ENCODE peak calls at places on chromosomes 2 and 18, in six cellular contexts. One of them, this sample, is unnamed.

GRCh38 chr2:85741811-85742507 is 11.8 kb upstream of the ATOH8 start:
- DNase-seq in anterior cingulate cortex: peak; percentile 80
- DNase-seq in Daoy: peak; percentile 73
- DNase-seq in CD8-positive, alpha-beta T cell: no peak
- DNase-seq in DMS153: peak; percentile 33
- DNase-seq in OCI-LY7: no peak
- DNase-seq in this sample: peak; percentile 66

GRCh38 chr2:179226203-179226960 is 38.2 kb downstream of the SESTD1 start:
- DNase-seq in OCI-LY7: no peak
- DNase-seq in CD8-positive, alpha-beta T cell: no peak
- DNase-seq in anterior cingulate cortex: no peak
- DNase-seq in Daoy: no peak
- DNase-seq in DMS153: peak; percentile 47
- DNase-seq in this sample: no peak

GRCh38 chr18:46388295-46388694 is 268.7 kb downstream of the LOXHD1 start:
- DNase-seq in DMS153: no peak
- DNase-seq in anterior cingulate cortex: no peak
- DNase-seq in Daoy: no peak
- DNase-seq in CD8-positive, alpha-beta T cell: no peak
- DNase-seq in OCI-LY7: no peak
- DNase-seq in this sample: no peak

GRCh38 chr18:78160961-78161656 is 818.5 kb upstream of the SALL3 start:
- DNase-seq in anterior cingulate cortex: no peak
- DNase-seq in DMS153: no peak
- DNase-seq in Daoy: peak; percentile 55
- DNase-seq in OCI-LY7: no peak
- DNase-seq in CD8-positive, alpha-beta T cell: no peak
- DNase-seq in this sample: no peak

GRCh38 chr2:113240150-113240914 is 38.4 kb downstream of the PAX8 start:
- DNase-seq in anterior cingulate cortex: peak; percentile 58
- DNase-seq in CD8-positive, alpha-beta T cell: no peak
- DNase-seq in Daoy: peak; percentile 81
- DNase-seq in DMS153: peak; percentile 56
- DNase-seq in OCI-LY7: no peak
- DNase-seq in this sample: peak; percentile 55

GRCh38 chr2:146978891-146979555 is 865.8 kb upstream of the ACVR2A start:
- DNase-seq in DMS153: no peak
- DNase-seq in Daoy: no peak
- DNase-seq in anterior cingulate cortex: no peak
- DNase-seq in CD8-positive, alpha-beta T cell: no peak
- DNase-seq in OCI-LY7: no peak
- DNase-seq in this sample: no peak

GRCh38 chr2:165825041-165825440 is 31.0 kb upstream of the GALNT3 start:
- DNase-seq in OCI-LY7: no peak
- DNase-seq in Daoy: peak; percentile 37
- DNase-seq in DMS153: peak; percentile 81
- DNase-seq in anterior cingulate cortex: no peak
- DNase-seq in CD8-positive, alpha-beta T cell: no peak
- DNase-seq in this sample: no peak

GRCh38 chr2:177332041-177332991 is 60.3 kb upstream of the AGPS start:
- DNase-seq in DMS153: peak; percentile 46
- DNase-seq in OCI-LY7: peak; percentile 74
- DNase-seq in anterior cingulate cortex: peak; percentile 4
- DNase-seq in CD8-positive, alpha-beta T cell: no peak
- DNase-seq in Daoy: peak; percentile 46
- DNase-seq in this sample: no peak

GRCh38 chr2:74333175-74333574 is 10.0 kb downstream of the SLC4A5 start:
- DNase-seq in OCI-LY7: peak; percentile 36
- DNase-seq in anterior cingulate cortex: no peak
- DNase-seq in CD8-positive, alpha-beta T cell: no peak
- DNase-seq in Daoy: peak; percentile 11
- DNase-seq in DMS153: no peak
- DNase-seq in this sample: no peak

GRCh38 chr18:75374466-75374865 is 53.0 kb downstream of the SMIM21 start:
- DNase-seq in DMS153: no peak
- DNase-seq in Daoy: no peak
- DNase-seq in OCI-LY7: no peak
- DNase-seq in CD8-positive, alpha-beta T cell: no peak
- DNase-seq in anterior cingulate cortex: no peak
- DNase-seq in this sample: no peak

GRCh38 chr18:69216390-69216789 is 184.3 kb upstream of the DOK6 start:
- DNase-seq in Daoy: no peak
- DNase-seq in DMS153: no peak
- DNase-seq in OCI-LY7: no peak
- DNase-seq in anterior cingulate cortex: no peak
- DNase-seq in CD8-positive, alpha-beta T cell: no peak
- DNase-seq in this sample: no peak

GRCh38 chr2:212777020-212777491 is 238.5 kb upstream of the ERBB4 start:
- DNase-seq in Daoy: peak; percentile 3
- DNase-seq in OCI-LY7: peak; percentile 50
- DNase-seq in CD8-positive, alpha-beta T cell: no peak
- DNase-seq in DMS153: no peak
- DNase-seq in anterior cingulate cortex: no peak
- DNase-seq in this sample: no peak

GRCh38 chr2:40716879-40717278 is 265.0 kb upstream of the SLC8A1 start:
- DNase-seq in anterior cingulate cortex: no peak
- DNase-seq in DMS153: no peak
- DNase-seq in Daoy: peak; percentile 53
- DNase-seq in OCI-LY7: no peak
- DNase-seq in CD8-positive, alpha-beta T cell: no peak
- DNase-seq in this sample: no peak

GRCh38 chr18:26327062-26327461 is 100.8 kb downstream of the TAF4B start:
- DNase-seq in anterior cingulate cortex: no peak
- DNase-seq in CD8-positive, alpha-beta T cell: no peak
- DNase-seq in DMS153: no peak
- DNase-seq in OCI-LY7: no peak
- DNase-seq in Daoy: peak; percentile 25
- DNase-seq in this sample: no peak

GRCh38 chr18:66757946-66758345 is 154.1 kb upstream of the CDH19 start:
- DNase-seq in anterior cingulate cortex: no peak
- DNase-seq in OCI-LY7: no peak
- DNase-seq in CD8-positive, alpha-beta T cell: no peak
- DNase-seq in DMS153: no peak
- DNase-seq in Daoy: no peak
- DNase-seq in this sample: no peak

GRCh38 chr2:208031608-208032019 is 6.3 kb upstream of the PLEKHM3 start:
- DNase-seq in Daoy: no peak
- DNase-seq in anterior cingulate cortex: no peak
- DNase-seq in OCI-LY7: no peak
- DNase-seq in DMS153: no peak
- DNase-seq in CD8-positive, alpha-beta T cell: no peak
- DNase-seq in this sample: no peak

GRCh38 chr2:150485871-150486538 is 1.5 kb downstream of the RND3 start:
- DNase-seq in CD8-positive, alpha-beta T cell: no peak
- DNase-seq in Daoy: peak; percentile 87
- DNase-seq in DMS153: peak; percentile 61
- DNase-seq in OCI-LY7: no peak
- DNase-seq in anterior cingulate cortex: peak; percentile 50
- DNase-seq in this sample: peak; percentile 59

GRCh38 chr2:219378167-219378851 is 9.4 kb downstream of the DNPEP start:
- DNase-seq in DMS153: no peak
- DNase-seq in Daoy: no peak
- DNase-seq in OCI-LY7: no peak
- DNase-seq in CD8-positive, alpha-beta T cell: no peak
- DNase-seq in anterior cingulate cortex: no peak
- DNase-seq in this sample: no peak

GRCh38 chr2:124985210-124985760 is 960.2 kb downstream of the CNTNAP5 start:
- DNase-seq in CD8-positive, alpha-beta T cell: no peak
- DNase-seq in anterior cingulate cortex: no peak
- DNase-seq in Daoy: no peak
- DNase-seq in DMS153: no peak
- DNase-seq in OCI-LY7: no peak
- DNase-seq in this sample: no peak

GRCh38 chr2:174916270-174916930 is 88.8 kb downstream of the CHN1 start:
- DNase-seq in DMS153: no peak
- DNase-seq in CD8-positive, alpha-beta T cell: no peak
- DNase-seq in Daoy: no peak
- DNase-seq in anterior cingulate cortex: no peak
- DNase-seq in OCI-LY7: no peak
- DNase-seq in this sample: no peak

GRCh38 chr2:162022290-162022945 is 51.6 kb downstream of the DPP4 start:
- DNase-seq in DMS153: no peak
- DNase-seq in Daoy: no peak
- DNase-seq in OCI-LY7: no peak
- DNase-seq in anterior cingulate cortex: no peak
- DNase-seq in CD8-positive, alpha-beta T cell: no peak
- DNase-seq in this sample: no peak

GRCh38 chr2:232668805-232669444 is 28.2 kb upstream of the GIGYF2 start:
- DNase-seq in Daoy: peak; percentile 23
- DNase-seq in anterior cingulate cortex: peak; percentile 18
- DNase-seq in OCI-LY7: no peak
- DNase-seq in DMS153: no peak
- DNase-seq in CD8-positive, alpha-beta T cell: no peak
- DNase-seq in this sample: no peak